ENCODE peak calls at places on chromosomes 1 and 21, in four cellular contexts. B, T, A and Q are unnamed samples.

GRCh38 chr21:37700641-37701202 is 215.5 kb downstream of the KCNJ6 start:
- DNase-seq in B (no peak), T (no peak), A (peak), Q (peak)

GRCh38 chr1:179828554-179829110 is 49.0 kb downstream of the TOR1AIP2 start:
- DNase-seq in B (no peak), T (no peak), A (no peak), Q (no peak)

GRCh38 chr1:209597496-209597895 is 14.0 kb downstream of the CAMK1G start:
- DNase-seq in B (no peak), T (no peak), A (no peak), Q (no peak)

GRCh38 chr1:201348211-201348566 is 29.3 kb downstream of the TNNT2 start:
- DNase-seq in B (no peak), T (no peak), A (no peak), Q (peak)

GRCh38 chr1:115251856-115252255 is 86.2 kb downstream of the NGF start:
- DNase-seq in B (no peak), T (no peak), A (no peak), Q (peak)

GRCh38 chr1:111290640-111291039 is at the start of gene CHIA:
- DNase-seq in B (no peak), T (no peak), A (no peak), Q (no peak)

GRCh38 chr1:94980049-94980908 is 53.4 kb upstream of the CNN3 start:
- DNase-seq in B (no peak), T (no peak), A (no peak), Q (peak)

GRCh38 chr1:169102567-169102966 is 3.9 kb upstream of the ATP1B1 start:
- DNase-seq in B (peak), T (no peak), A (no peak), Q (peak)

GRCh38 chr1:54781023-54781723 is 16.9 kb upstream of the PARS2 start:
- DNase-seq in B (no peak), T (no peak), A (no peak), Q (peak)

GRCh38 chr1:184272178-184272866 is 114.5 kb upstream of the C1orf21 start:
- DNase-seq in B (no peak), T (no peak), A (no peak), Q (peak)

GRCh38 chr1:171226757-171227370 is 21.4 kb upstream of the FMO1 start:
- DNase-seq in B (no peak), T (no peak), A (peak), Q (peak)

GRCh38 chr1:13829152-13829769 is 129.3 kb downstream of the PRDM2 start:
- DNase-seq in B (no peak), T (no peak), A (no peak), Q (no peak)

GRCh38 chr1:31239653-31240241 is at the start of gene NKAIN1:
- DNase-seq in B (peak), T (no peak), A (peak), Q (peak)

GRCh38 chr1:41689596-41689995 is 205.1 kb upstream of the EDN2 start:
- DNase-seq in B (peak), T (no peak), A (peak), Q (peak)

GRCh38 chr1:71101839-71102376 is 21.1 kb upstream of the ZRANB2 start:
- DNase-seq in B (no peak), T (no peak), A (no peak), Q (no peak)

GRCh38 chr1:240232548-240232947 is 140.9 kb downstream of the FMN2 start:
- DNase-seq in B (no peak), T (no peak), A (no peak), Q (peak)

GRCh38 chr1:230191079-230191478 is 124.0 kb downstream of the GALNT2 start:
- DNase-seq in B (no peak), T (no peak), A (peak), Q (peak)

GRCh38 chr1:185608166-185608565 is 126.0 kb upstream of the HMCN1 start:
- DNase-seq in B (no peak), T (no peak), A (no peak), Q (peak)